ENCODE peak calls at places on chromosomes 12 and 14, in five cellular contexts. B, E, I, K and X are unnamed samples.

GRCh38 chr12:133201888-133202287 is 20.6 kb downstream of the ZNF268 start:
- DNase-seq in B (no peak), E (no peak), I (no peak), K (no peak), X (no peak)

GRCh38 chr14:62691613-62692489 is 353.4 kb downstream of the KCNH5 start:
- DNase-seq in B (peak), E (peak), I (peak), K (peak), X (peak)

GRCh38 chr14:60922050-60922449 is 58.8 kb downstream of the TRMT5 start:
- DNase-seq in B (no peak), E (peak), I (no peak), K (no peak), X (no peak)

GRCh38 chr12:4817813-4818212 is 91.9 kb upstream of the KCNA1 start:
- DNase-seq in B (no peak), E (no peak), I (no peak), K (no peak), X (no peak)

GRCh38 chr14:81269100-81269978 is 48.6 kb upstream of the GTF2A1 start:
- DNase-seq in B (no peak), E (peak), I (peak), K (peak), X (peak)

GRCh38 chr12:26810330-26810729 is 22.7 kb downstream of the ITPR2 start:
- DNase-seq in B (no peak), E (peak), I (peak), K (no peak), X (no peak)

GRCh38 chr12:47752552-47752951 is 6.1 kb downstream of the RAPGEF3 start:
- DNase-seq in B (no peak), E (peak), I (peak), K (no peak), X (no peak)

GRCh38 chr12:56529656-56530055 is 8.0 kb downstream of the RBMS2 start:
- DNase-seq in B (no peak), E (peak), I (peak), K (no peak), X (no peak)

GRCh38 chr14:79862045-79862444 is 349.3 kb downstream of the DIO2 start:
- DNase-seq in B (no peak), E (no peak), I (no peak), K (no peak), X (no peak)

GRCh38 chr12:47744778-47745436 is 13.8 kb downstream of the RAPGEF3 start:
- DNase-seq in B (no peak), E (no peak), I (no peak), K (no peak), X (no peak)

GRCh38 chr14:90405755-90406154 is 8.9 kb downstream of the CALM1 start:
- DNase-seq in B (no peak), E (no peak), I (no peak), K (no peak), X (no peak)

GRCh38 chr12:114406326-114407033 is 536 bp upstream of the TBX5 start:
- DNase-seq in B (no peak), E (no peak), I (peak), K (no peak), X (no peak)

GRCh38 chr12:70576341-70577282 is 60.6 kb downstream of the PTPRB start:
- DNase-seq in B (peak), E (peak), I (peak), K (peak), X (peak)

GRCh38 chr12:15220961-15221885 is at the start of gene RERG:
- DNase-seq in B (peak), E (peak), I (peak), K (peak), X (no peak)

GRCh38 chr14:76386922-76387782 is 11.2 kb downstream of the ESRRB start:
- DNase-seq in B (peak), E (peak), I (peak), K (peak), X (peak)

GRCh38 chr12:57341275-57341990 is 89.4 kb downstream of the R3HDM2 start:
- DNase-seq in B (peak), E (peak), I (no peak), K (peak), X (no peak)

GRCh38 chr12:124162151-124163110 is 132.5 kb upstream of the RFLNA start:
- DNase-seq in B (no peak), E (peak), I (no peak), K (no peak), X (peak)

GRCh38 chr12:46524778-46525177 is 152.2 kb upstream of the SLC38A2 start:
- DNase-seq in B (no peak), E (peak), I (peak), K (no peak), X (no peak)

GRCh38 chr14:55446127-55446736 is 5.8 kb upstream of the TBPL2 start:
- DNase-seq in B (peak), E (peak), I (peak), K (peak), X (peak)

GRCh38 chr14:99134333-99135046 is 137.5 kb downstream of the BCL11B start:
- DNase-seq in B (no peak), E (no peak), I (no peak), K (no peak), X (no peak)

GRCh38 chr14:57833304-57833703 is 32.6 kb downstream of the SLC35F4 start:
- DNase-seq in B (peak), E (peak), I (peak), K (peak), X (peak)

GRCh38 chr12:48856379-48856778 is 4.4 kb upstream of the DDX23 start:
- DNase-seq in B (no peak), E (no peak), I (no peak), K (no peak), X (no peak)

GRCh38 chr12:48853228-48853688 is 1.3 kb upstream of the DDX23 start:
- DNase-seq in B (peak), E (peak), I (peak), K (peak), X (peak)

GRCh38 chr12:48851883-48852733 is at the start of gene DDX23:
- DNase-seq in B (peak), E (peak), I (peak), K (peak), X (peak)

GRCh38 chr12:48852734-48853168 is 788 bp upstream of the DDX23 start:
- DNase-seq in B (no peak), E (no peak), I (no peak), K (no peak), X (no peak)

GRCh38 chr12:48854488-48854887 is 2.5 kb upstream of the DDX23 start:
- DNase-seq in B (no peak), E (no peak), I (no peak), K (no peak), X (no peak)
- H3K4me3 ChIP-seq in B (no peak), E (no peak), I (no peak), K (no peak), X (no peak)

DNA sequence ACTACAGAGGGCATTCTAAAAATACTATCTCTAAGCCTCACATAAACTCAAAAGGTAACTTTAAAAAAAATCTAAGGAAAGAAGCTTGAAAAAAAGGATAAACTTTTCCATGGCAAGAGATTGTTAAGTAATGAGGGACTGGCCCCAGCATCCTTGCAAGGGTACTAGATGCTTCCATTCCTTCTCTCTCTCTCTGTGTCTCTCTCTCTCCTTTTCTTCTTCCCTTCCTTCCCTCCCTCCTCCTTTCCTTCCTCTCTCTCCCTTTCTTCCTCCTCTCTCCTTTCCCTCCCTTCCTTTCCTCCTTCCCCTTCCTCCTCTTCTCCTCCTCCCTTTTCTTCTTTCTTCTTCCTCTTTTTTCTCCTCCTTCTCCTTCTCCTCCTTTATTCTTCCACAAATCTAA is 23.8 kb downstream of the CNTN1 start:
- DNase-seq in B (no peak), E (no peak), I (no peak), K (no peak), X (no peak)
- TF ChIP-seq CTCF in B (no peak), E (no peak), I (no peak), K (no peak), X (no peak)

DNA sequence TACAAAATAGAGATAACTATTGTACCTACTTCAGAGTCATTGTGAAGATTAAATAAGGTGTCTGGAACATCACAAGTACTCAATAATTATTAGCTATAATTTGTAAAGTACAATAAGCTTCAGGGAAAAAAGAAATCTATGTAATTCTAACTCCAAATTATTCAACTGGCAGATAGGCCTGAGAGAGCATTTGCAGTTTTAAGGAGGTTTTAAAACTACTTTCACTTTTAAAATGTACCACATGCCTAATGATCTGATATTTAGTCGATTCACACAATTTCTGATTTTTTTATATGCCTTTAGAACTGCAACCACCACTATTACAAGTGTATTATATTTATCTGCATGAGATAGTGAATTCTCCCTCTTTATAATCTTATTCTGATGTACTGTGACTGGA is 24.9 kb upstream of the FRMD6 start:
- DNase-seq in B (no peak), E (no peak), I (no peak), K (no peak), X (no peak)
- H3K4me3 ChIP-seq in B (no peak), E (no peak), I (no peak), K (no peak), X (no peak)

DNA sequence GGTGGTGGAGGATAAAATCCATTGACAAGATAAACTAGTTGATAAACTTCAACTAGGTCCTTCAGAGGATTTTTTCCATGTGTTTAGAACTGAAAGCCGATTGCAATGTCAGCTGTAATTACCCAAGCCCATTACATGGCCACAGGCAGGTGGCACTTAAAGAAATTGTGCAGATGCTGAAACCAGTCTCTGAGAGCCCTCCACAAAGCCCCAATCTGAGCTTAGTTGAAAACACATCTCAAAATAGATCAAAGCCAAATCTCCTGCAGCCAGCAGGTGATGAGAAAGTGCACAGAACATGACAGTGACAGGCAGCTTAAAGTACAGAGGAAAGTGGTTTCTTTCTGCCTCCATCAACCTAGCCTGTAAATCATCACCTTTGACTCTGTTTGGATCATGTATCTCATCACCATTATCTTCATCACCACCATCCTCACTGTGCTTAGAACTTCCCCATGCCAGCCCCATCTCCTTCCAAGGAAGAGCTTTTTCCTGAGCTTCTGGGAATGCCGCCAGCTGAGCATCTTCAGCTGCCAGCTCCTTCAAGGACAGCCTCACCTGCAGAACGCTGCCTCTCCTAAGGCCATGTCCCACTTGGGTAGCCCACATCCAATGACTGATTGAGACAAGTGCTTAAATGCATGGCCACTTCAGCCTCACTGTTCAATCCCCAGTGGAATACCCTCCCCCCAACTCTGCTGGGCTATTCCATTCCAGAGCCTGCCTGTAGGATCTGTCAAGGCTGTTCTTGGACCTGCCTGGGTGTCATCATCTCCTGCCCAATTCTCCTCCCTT is 219.5 kb upstream of the TMEM132C start:
- DNase-seq in B (no peak), E (no peak), I (no peak), K (no peak), X (no peak)
- TF ChIP-seq CTCF in B (no peak), E (no peak), I (no peak), K (no peak), X (no peak)

GRCh38 chr12:127262658-127263057 is 1004.3 kb upstream of the TMEM132C start:
- DNase-seq in B (no peak), E (no peak), I (no peak), K (no peak), X (no peak)
- H3K4me3 ChIP-seq in B (no peak), E (no peak), I (no peak), K (no peak), X (no peak)